ENCODE peak calls at places on chromosomes 12 and 14, in nine cellular contexts. One of them, this sample, is unnamed.
A peak's percentile ranks its signal among the peaks of the same experiment; 100 is the strongest.

GRCh38 chr12:69252033-69252432 is 12.7 kb downstream of the CPSF6 start:
- DNase-seq in GM23248: peak; percentile 51
- DNase-seq in mucosa of gallbladder: no peak
- DNase-seq in activated CD4-positive, alpha-beta T cell treated with anti-CD3 and anti-CD28 coated beads, Interleukin-2, amount 50 U/mL, for 24 hours: no peak
- DNase-seq in stimulated activated CD4-positive, alpha-beta T cell treated with anti-CD3 and anti-CD28 coated beads, TNF-alpha, amount 100 ng/mL, for 1 hour: no peak
- DNase-seq in HEK293T: no peak
- DNase-seq in ELR: peak; percentile 20
- DNase-seq in mesothelial cell of epicardium: no peak
- DNase-seq in RPMI7951: peak; percentile 26
- DNase-seq in this sample: no peak

GRCh38 chr14:77457115-77457521 is 283 bp downstream of the VIPAS39 start:
- DNase-seq in mucosa of gallbladder: no peak
- DNase-seq in HEK293T: no peak
- DNase-seq in stimulated activated CD4-positive, alpha-beta T cell treated with anti-CD3 and anti-CD28 coated beads, TNF-alpha, amount 100 ng/mL, for 1 hour: no peak
- DNase-seq in GM23248: peak; percentile 74
- DNase-seq in RPMI7951: no peak
- DNase-seq in activated CD4-positive, alpha-beta T cell treated with anti-CD3 and anti-CD28 coated beads, Interleukin-2, amount 50 U/mL, for 24 hours: no peak
- DNase-seq in mesothelial cell of epicardium: no peak
- DNase-seq in ELR: peak; percentile 65
- DNase-seq in this sample: no peak

GRCh38 chr12:131279281-131279921 is 325.7 kb downstream of the ADGRD1 start:
- DNase-seq in mucosa of gallbladder: no peak
- DNase-seq in stimulated activated CD4-positive, alpha-beta T cell treated with anti-CD3 and anti-CD28 coated beads, TNF-alpha, amount 100 ng/mL, for 1 hour: no peak
- DNase-seq in HEK293T: no peak
- DNase-seq in activated CD4-positive, alpha-beta T cell treated with anti-CD3 and anti-CD28 coated beads, Interleukin-2, amount 50 U/mL, for 24 hours: no peak
- DNase-seq in ELR: no peak
- DNase-seq in GM23248: no peak
- DNase-seq in RPMI7951: no peak
- DNase-seq in mesothelial cell of epicardium: no peak
- DNase-seq in this sample: no peak

GRCh38 chr12:109115758-109116610 is at the start of gene ACACB:
- DNase-seq in mesothelial cell of epicardium: no peak
- DNase-seq in HEK293T: no peak
- DNase-seq in mucosa of gallbladder: peak; percentile 71
- DNase-seq in RPMI7951: no peak
- DNase-seq in GM23248: no peak
- DNase-seq in ELR: no peak
- DNase-seq in activated CD4-positive, alpha-beta T cell treated with anti-CD3 and anti-CD28 coated beads, Interleukin-2, amount 50 U/mL, for 24 hours: no peak
- DNase-seq in stimulated activated CD4-positive, alpha-beta T cell treated with anti-CD3 and anti-CD28 coated beads, TNF-alpha, amount 100 ng/mL, for 1 hour: no peak
- DNase-seq in this sample: no peak

GRCh38 chr12:23810327-23810902 is 139.1 kb downstream of the SOX5 start:
- DNase-seq in stimulated activated CD4-positive, alpha-beta T cell treated with anti-CD3 and anti-CD28 coated beads, TNF-alpha, amount 100 ng/mL, for 1 hour: no peak
- DNase-seq in HEK293T: no peak
- DNase-seq in activated CD4-positive, alpha-beta T cell treated with anti-CD3 and anti-CD28 coated beads, Interleukin-2, amount 50 U/mL, for 24 hours: no peak
- DNase-seq in mesothelial cell of epicardium: no peak
- DNase-seq in mucosa of gallbladder: no peak
- DNase-seq in RPMI7951: no peak
- DNase-seq in GM23248: no peak
- DNase-seq in ELR: no peak
- DNase-seq in this sample: no peak

GRCh38 chr12:95789126-95790024 is 1.2 kb downstream of the NTN4 start:
- DNase-seq in RPMI7951: no peak
- DNase-seq in activated CD4-positive, alpha-beta T cell treated with anti-CD3 and anti-CD28 coated beads, Interleukin-2, amount 50 U/mL, for 24 hours: no peak
- DNase-seq in GM23248: peak; percentile 33
- DNase-seq in stimulated activated CD4-positive, alpha-beta T cell treated with anti-CD3 and anti-CD28 coated beads, TNF-alpha, amount 100 ng/mL, for 1 hour: no peak
- DNase-seq in mucosa of gallbladder: no peak
- DNase-seq in HEK293T: no peak
- DNase-seq in mesothelial cell of epicardium: peak; percentile 18
- DNase-seq in ELR: peak; percentile 42
- DNase-seq in this sample: no peak

GRCh38 chr14:50013934-50014333 is 102.4 kb downstream of the VCPKMT start:
- DNase-seq in stimulated activated CD4-positive, alpha-beta T cell treated with anti-CD3 and anti-CD28 coated beads, TNF-alpha, amount 100 ng/mL, for 1 hour: no peak
- DNase-seq in RPMI7951: no peak
- DNase-seq in ELR: no peak
- DNase-seq in mesothelial cell of epicardium: no peak
- DNase-seq in HEK293T: no peak
- DNase-seq in mucosa of gallbladder: no peak
- DNase-seq in activated CD4-positive, alpha-beta T cell treated with anti-CD3 and anti-CD28 coated beads, Interleukin-2, amount 50 U/mL, for 24 hours: no peak
- DNase-seq in GM23248: no peak
- DNase-seq in this sample: no peak

GRCh38 chr14:81406863-81407262 is 6.7 kb upstream of the STON2 start:
- DNase-seq in ELR: no peak
- DNase-seq in mucosa of gallbladder: peak; percentile 26
- DNase-seq in HEK293T: no peak
- DNase-seq in mesothelial cell of epicardium: no peak
- DNase-seq in GM23248: peak; percentile 62
- DNase-seq in RPMI7951: peak; percentile 79
- DNase-seq in activated CD4-positive, alpha-beta T cell treated with anti-CD3 and anti-CD28 coated beads, Interleukin-2, amount 50 U/mL, for 24 hours: no peak
- DNase-seq in stimulated activated CD4-positive, alpha-beta T cell treated with anti-CD3 and anti-CD28 coated beads, TNF-alpha, amount 100 ng/mL, for 1 hour: no peak
- DNase-seq in this sample: no peak

GRCh38 chr14:94771191-94771905 is 1.4 kb upstream of the GSC start:
- DNase-seq in mesothelial cell of epicardium: no peak
- DNase-seq in GM23248: no peak
- DNase-seq in RPMI7951: no peak
- DNase-seq in stimulated activated CD4-positive, alpha-beta T cell treated with anti-CD3 and anti-CD28 coated beads, TNF-alpha, amount 100 ng/mL, for 1 hour: no peak
- DNase-seq in HEK293T: no peak
- DNase-seq in activated CD4-positive, alpha-beta T cell treated with anti-CD3 and anti-CD28 coated beads, Interleukin-2, amount 50 U/mL, for 24 hours: no peak
- DNase-seq in ELR: no peak
- DNase-seq in mucosa of gallbladder: no peak
- DNase-seq in this sample: no peak

GRCh38 chr12:6539276-6540134 is 5.2 kb downstream of the GAPDH start:
- DNase-seq in activated CD4-positive, alpha-beta T cell treated with anti-CD3 and anti-CD28 coated beads, Interleukin-2, amount 50 U/mL, for 24 hours: no peak
- DNase-seq in HEK293T: no peak
- DNase-seq in RPMI7951: peak; percentile 45
- DNase-seq in ELR: peak; percentile 48
- DNase-seq in mesothelial cell of epicardium: no peak
- DNase-seq in mucosa of gallbladder: no peak
- DNase-seq in stimulated activated CD4-positive, alpha-beta T cell treated with anti-CD3 and anti-CD28 coated beads, TNF-alpha, amount 100 ng/mL, for 1 hour: no peak
- DNase-seq in GM23248: peak; percentile 38
- DNase-seq in this sample: no peak

GRCh38 chr14:95480109-95480886 is 36.2 kb downstream of the SYNE3 start:
- DNase-seq in RPMI7951: peak; percentile 68
- DNase-seq in HEK293T: no peak
- DNase-seq in mucosa of gallbladder: no peak
- DNase-seq in activated CD4-positive, alpha-beta T cell treated with anti-CD3 and anti-CD28 coated beads, Interleukin-2, amount 50 U/mL, for 24 hours: no peak
- DNase-seq in GM23248: peak; percentile 91
- DNase-seq in ELR: peak; percentile 85
- DNase-seq in mesothelial cell of epicardium: no peak
- DNase-seq in stimulated activated CD4-positive, alpha-beta T cell treated with anti-CD3 and anti-CD28 coated beads, TNF-alpha, amount 100 ng/mL, for 1 hour: peak; percentile 12
- DNase-seq in this sample: no peak

GRCh38 chr14:33848706-33849454 is 102.0 kb downstream of the EGLN3 start:
- DNase-seq in ELR: peak; percentile 62
- DNase-seq in HEK293T: peak; percentile 73
- DNase-seq in stimulated activated CD4-positive, alpha-beta T cell treated with anti-CD3 and anti-CD28 coated beads, TNF-alpha, amount 100 ng/mL, for 1 hour: no peak
- DNase-seq in GM23248: peak; percentile 69
- DNase-seq in mesothelial cell of epicardium: peak; percentile 43
- DNase-seq in RPMI7951: peak; percentile 40
- DNase-seq in activated CD4-positive, alpha-beta T cell treated with anti-CD3 and anti-CD28 coated beads, Interleukin-2, amount 50 U/mL, for 24 hours: no peak
- DNase-seq in mucosa of gallbladder: peak; percentile 67
- DNase-seq in this sample: no peak

GRCh38 chr12:108967869-108968540 is 52.9 kb downstream of the SVOP start:
- DNase-seq in HEK293T: peak; percentile 52
- DNase-seq in activated CD4-positive, alpha-beta T cell treated with anti-CD3 and anti-CD28 coated beads, Interleukin-2, amount 50 U/mL, for 24 hours: no peak
- DNase-seq in stimulated activated CD4-positive, alpha-beta T cell treated with anti-CD3 and anti-CD28 coated beads, TNF-alpha, amount 100 ng/mL, for 1 hour: no peak
- DNase-seq in mesothelial cell of epicardium: no peak
- DNase-seq in ELR: peak; percentile 42
- DNase-seq in GM23248: peak; percentile 13
- DNase-seq in mucosa of gallbladder: no peak
- DNase-seq in RPMI7951: peak; percentile 9
- DNase-seq in this sample: no peak

GRCh38 chr14:60964901-60965300 is 16.0 kb downstream of the TRMT5 start:
- DNase-seq in GM23248: no peak
- DNase-seq in HEK293T: no peak
- DNase-seq in stimulated activated CD4-positive, alpha-beta T cell treated with anti-CD3 and anti-CD28 coated beads, TNF-alpha, amount 100 ng/mL, for 1 hour: no peak
- DNase-seq in RPMI7951: no peak
- DNase-seq in mucosa of gallbladder: no peak
- DNase-seq in activated CD4-positive, alpha-beta T cell treated with anti-CD3 and anti-CD28 coated beads, Interleukin-2, amount 50 U/mL, for 24 hours: no peak
- DNase-seq in ELR: peak; percentile 32
- DNase-seq in mesothelial cell of epicardium: no peak
- DNase-seq in this sample: no peak

GRCh38 chr12:83016226-83016835 is 329.6 kb downstream of the TMTC2 start:
- DNase-seq in HEK293T: no peak
- DNase-seq in mucosa of gallbladder: peak; percentile 58
- DNase-seq in activated CD4-positive, alpha-beta T cell treated with anti-CD3 and anti-CD28 coated beads, Interleukin-2, amount 50 U/mL, for 24 hours: no peak
- DNase-seq in GM23248: peak; percentile 96
- DNase-seq in mesothelial cell of epicardium: no peak
- DNase-seq in RPMI7951: peak; percentile 83
- DNase-seq in stimulated activated CD4-positive, alpha-beta T cell treated with anti-CD3 and anti-CD28 coated beads, TNF-alpha, amount 100 ng/mL, for 1 hour: no peak
- DNase-seq in ELR: peak; percentile 17
- DNase-seq in this sample: no peak

GRCh38 chr12:96985515-96986362 is 78.7 kb downstream of the NEDD1 start:
- DNase-seq in stimulated activated CD4-positive, alpha-beta T cell treated with anti-CD3 and anti-CD28 coated beads, TNF-alpha, amount 100 ng/mL, for 1 hour: peak; percentile 4
- DNase-seq in mucosa of gallbladder: no peak
- DNase-seq in mesothelial cell of epicardium: peak; percentile 28
- DNase-seq in activated CD4-positive, alpha-beta T cell treated with anti-CD3 and anti-CD28 coated beads, Interleukin-2, amount 50 U/mL, for 24 hours: no peak
- DNase-seq in GM23248: peak; percentile 55
- DNase-seq in HEK293T: peak; percentile 68
- DNase-seq in RPMI7951: no peak
- DNase-seq in ELR: peak; percentile 19
- DNase-seq in this sample: no peak

GRCh38 chr12:125528300-125528699 is 463.1 kb downstream of the AACS start:
- DNase-seq in HEK293T: no peak
- DNase-seq in RPMI7951: peak; percentile 0
- DNase-seq in mesothelial cell of epicardium: no peak
- DNase-seq in stimulated activated CD4-positive, alpha-beta T cell treated with anti-CD3 and anti-CD28 coated beads, TNF-alpha, amount 100 ng/mL, for 1 hour: no peak
- DNase-seq in mucosa of gallbladder: no peak
- DNase-seq in GM23248: no peak
- DNase-seq in activated CD4-positive, alpha-beta T cell treated with anti-CD3 and anti-CD28 coated beads, Interleukin-2, amount 50 U/mL, for 24 hours: no peak
- DNase-seq in ELR: no peak
- DNase-seq in this sample: no peak

GRCh38 chr12:83954071-83954789 is 958.4 kb downstream of the SLC6A15 start:
- DNase-seq in HEK293T: no peak
- DNase-seq in mucosa of gallbladder: no peak
- DNase-seq in RPMI7951: no peak
- DNase-seq in ELR: no peak
- DNase-seq in stimulated activated CD4-positive, alpha-beta T cell treated with anti-CD3 and anti-CD28 coated beads, TNF-alpha, amount 100 ng/mL, for 1 hour: no peak
- DNase-seq in activated CD4-positive, alpha-beta T cell treated with anti-CD3 and anti-CD28 coated beads, Interleukin-2, amount 50 U/mL, for 24 hours: no peak
- DNase-seq in mesothelial cell of epicardium: no peak
- DNase-seq in GM23248: no peak
- DNase-seq in this sample: no peak

GRCh38 chr14:52950410-52950897 is 396 bp downstream of the FERMT2 start:
- DNase-seq in mucosa of gallbladder: peak; percentile 49
- DNase-seq in GM23248: peak; percentile 77
- DNase-seq in RPMI7951: peak; percentile 54
- DNase-seq in ELR: peak; percentile 73
- DNase-seq in HEK293T: peak; percentile 40
- DNase-seq in stimulated activated CD4-positive, alpha-beta T cell treated with anti-CD3 and anti-CD28 coated beads, TNF-alpha, amount 100 ng/mL, for 1 hour: no peak
- DNase-seq in activated CD4-positive, alpha-beta T cell treated with anti-CD3 and anti-CD28 coated beads, Interleukin-2, amount 50 U/mL, for 24 hours: no peak
- DNase-seq in mesothelial cell of epicardium: peak; percentile 46
- DNase-seq in this sample: peak; percentile 26

GRCh38 chr14:73289729-73290128 is 52.4 kb downstream of the PAPLN start:
- DNase-seq in activated CD4-positive, alpha-beta T cell treated with anti-CD3 and anti-CD28 coated beads, Interleukin-2, amount 50 U/mL, for 24 hours: no peak
- DNase-seq in ELR: no peak
- DNase-seq in GM23248: peak; percentile 57
- DNase-seq in HEK293T: no peak
- DNase-seq in mucosa of gallbladder: no peak
- DNase-seq in RPMI7951: no peak
- DNase-seq in stimulated activated CD4-positive, alpha-beta T cell treated with anti-CD3 and anti-CD28 coated beads, TNF-alpha, amount 100 ng/mL, for 1 hour: no peak
- DNase-seq in mesothelial cell of epicardium: no peak
- DNase-seq in this sample: no peak

GRCh38 chr14:25516838-25517237 is 466.9 kb upstream of the STXBP6 start:
- DNase-seq in RPMI7951: no peak
- DNase-seq in mucosa of gallbladder: no peak
- DNase-seq in HEK293T: no peak
- DNase-seq in stimulated activated CD4-positive, alpha-beta T cell treated with anti-CD3 and anti-CD28 coated beads, TNF-alpha, amount 100 ng/mL, for 1 hour: no peak
- DNase-seq in mesothelial cell of epicardium: no peak
- DNase-seq in activated CD4-positive, alpha-beta T cell treated with anti-CD3 and anti-CD28 coated beads, Interleukin-2, amount 50 U/mL, for 24 hours: no peak
- DNase-seq in ELR: no peak
- DNase-seq in GM23248: no peak
- DNase-seq in this sample: no peak

GRCh38 chr12:112308652-112309051 is 73.6 kb downstream of the HECTD4 start:
- DNase-seq in stimulated activated CD4-positive, alpha-beta T cell treated with anti-CD3 and anti-CD28 coated beads, TNF-alpha, amount 100 ng/mL, for 1 hour: no peak
- DNase-seq in GM23248: no peak
- DNase-seq in RPMI7951: no peak
- DNase-seq in activated CD4-positive, alpha-beta T cell treated with anti-CD3 and anti-CD28 coated beads, Interleukin-2, amount 50 U/mL, for 24 hours: no peak
- DNase-seq in mesothelial cell of epicardium: no peak
- DNase-seq in ELR: no peak
- DNase-seq in HEK293T: no peak
- DNase-seq in mucosa of gallbladder: no peak
- DNase-seq in this sample: no peak

GRCh38 chr12:116116650-116117424 is 160.7 kb downstream of the MED13L start:
- DNase-seq in mesothelial cell of epicardium: no peak
- DNase-seq in mucosa of gallbladder: no peak
- DNase-seq in GM23248: no peak
- DNase-seq in HEK293T: no peak
- DNase-seq in RPMI7951: no peak
- DNase-seq in activated CD4-positive, alpha-beta T cell treated with anti-CD3 and anti-CD28 coated beads, Interleukin-2, amount 50 U/mL, for 24 hours: no peak
- DNase-seq in ELR: peak; percentile 68
- DNase-seq in stimulated activated CD4-positive, alpha-beta T cell treated with anti-CD3 and anti-CD28 coated beads, TNF-alpha, amount 100 ng/mL, for 1 hour: no peak
- DNase-seq in this sample: no peak

GRCh38 chr14:76510255-76510654 is 134.3 kb downstream of the ESRRB start:
- DNase-seq in GM23248: no peak
- DNase-seq in mesothelial cell of epicardium: no peak
- DNase-seq in mucosa of gallbladder: no peak
- DNase-seq in stimulated activated CD4-positive, alpha-beta T cell treated with anti-CD3 and anti-CD28 coated beads, TNF-alpha, amount 100 ng/mL, for 1 hour: no peak
- DNase-seq in HEK293T: no peak
- DNase-seq in ELR: no peak
- DNase-seq in RPMI7951: no peak
- DNase-seq in activated CD4-positive, alpha-beta T cell treated with anti-CD3 and anti-CD28 coated beads, Interleukin-2, amount 50 U/mL, for 24 hours: no peak
- DNase-seq in this sample: no peak

GRCh38 chr14:60859525-60859924 is 121.4 kb downstream of the TRMT5 start:
- DNase-seq in ELR: no peak
- DNase-seq in stimulated activated CD4-positive, alpha-beta T cell treated with anti-CD3 and anti-CD28 coated beads, TNF-alpha, amount 100 ng/mL, for 1 hour: no peak
- DNase-seq in HEK293T: no peak
- DNase-seq in mesothelial cell of epicardium: no peak
- DNase-seq in activated CD4-positive, alpha-beta T cell treated with anti-CD3 and anti-CD28 coated beads, Interleukin-2, amount 50 U/mL, for 24 hours: no peak
- DNase-seq in GM23248: no peak
- DNase-seq in mucosa of gallbladder: no peak
- DNase-seq in RPMI7951: no peak
- DNase-seq in this sample: no peak

This sample was measured in thoracic aorta.